ENCODE peak calls at places on chromosome 19, in nine cellular contexts. G is HCT116; E is M059J; U is endothelial cell; F is AG09319; O is NCI-H345; Z is activated CD4-positive, alpha-beta T cell treated with anti-CD3 and anti-CD28 coated beads for 24 hours; L is mucosa of descending colon; B is epithelial cell of prostate. S is an unnamed sample.

GRCh38 chr19:1907563-1908363 is 2.6 kb downstream of the ADAT3 start:
- DNase-seq in G (no peak), E (peak; percentile 54), U (no peak), F (no peak), O (no peak), Z (no peak), L (peak; percentile 88), B (no peak), S (no peak)

GRCh38 chr19:45630463-45630862 is 8.7 kb downstream of the EML2 start:
- DNase-seq in G (peak; percentile 67), E (peak; percentile 96), U (no peak), F (no peak), O (no peak), Z (no peak), L (no peak), B (peak; percentile 95), S (no peak)

GRCh38 chr19:39133431-39134270 is 8.1 kb downstream of the PAK4 start:
- DNase-seq in G (no peak), E (no peak), U (no peak), F (no peak), O (no peak), Z (no peak), L (no peak), B (no peak), S (no peak)

GRCh38 chr19:35268546-35269424 is at the start of gene USF2:
- DNase-seq in G (peak; percentile 26), E (peak; percentile 78), U (peak; percentile 64), F (peak; percentile 27), O (peak; percentile 92), Z (peak; percentile 49), L (peak; percentile 91), B (no peak), S (no peak)

GRCh38 chr19:10769533-10770491 is 51.9 kb downstream of the DNM2 start:
- DNase-seq in G (no peak), E (peak; percentile 47), U (peak; percentile 58), F (no peak), O (no peak), Z (no peak), L (no peak), B (no peak), S (no peak)

GRCh38 chr19:41537789-41538188 is 38.2 kb upstream of the CEACAM21 start:
- DNase-seq in G (no peak), E (no peak), U (no peak), F (no peak), O (no peak), Z (no peak), L (no peak), B (no peak), S (no peak)

GRCh38 chr19:3733549-3734309 is 25.5 kb downstream of the TJP3 start:
- DNase-seq in G (no peak), E (no peak), U (no peak), F (no peak), O (no peak), Z (no peak), L (no peak), B (no peak), S (no peak)

GRCh38 chr19:19628499-19629134 is 597 bp upstream of the LPAR2 start:
- DNase-seq in G (peak; percentile 61), E (peak; percentile 40), U (peak; percentile 57), F (no peak), O (peak; percentile 70), Z (no peak), L (peak; percentile 77), B (peak; percentile 69), S (no peak)

GRCh38 chr19:39351537-39352037 is 9.4 kb downstream of the SAMD4B start:
- DNase-seq in G (no peak), E (no peak), U (no peak), F (no peak), O (no peak), Z (peak; percentile 25), L (no peak), B (no peak), S (no peak)

GRCh38 chr19:34120846-34121639 is 51.3 kb upstream of the LSM14A start:
- DNase-seq in G (peak; percentile 43), E (peak; percentile 47), U (peak; percentile 55), F (no peak), O (no peak), Z (peak; percentile 40), L (no peak), B (no peak), S (peak; percentile 20)

GRCh38 chr19:15563325-15563794 is 51.7 kb upstream of the CYP4F8 start:
- DNase-seq in G (no peak), E (peak; percentile 49), U (no peak), F (no peak), O (peak; percentile 52), Z (no peak), L (peak; percentile 73), B (no peak), S (no peak)

GRCh38 chr19:13241321-13242104 is 91.3 kb downstream of the IER2 start:
- DNase-seq in G (no peak), E (no peak), U (no peak), F (no peak), O (no peak), Z (no peak), L (no peak), B (no peak), S (no peak)

GRCh38 chr19:4660993-4661392 is 9.1 kb downstream of the MYDGF start:
- DNase-seq in G (no peak), E (no peak), U (no peak), F (no peak), O (no peak), Z (no peak), L (no peak), B (no peak), S (no peak)

GRCh38 chr19:41362143-41362847 is 1.7 kb downstream of the B9D2 start:
- DNase-seq in G (no peak), E (peak; percentile 20), U (no peak), F (no peak), O (no peak), Z (no peak), L (no peak), B (peak; percentile 77), S (no peak)

GRCh38 chr19:39263912-39264305 is 4.3 kb upstream of the IFNL2 start:
- DNase-seq in G (no peak), E (no peak), U (no peak), F (no peak), O (no peak), Z (no peak), L (peak; percentile 45), B (no peak), S (no peak)

GRCh38 chr19:38253788-38254187 is 2.4 kb downstream of the PPP1R14A start:
- DNase-seq in G (no peak), E (no peak), U (no peak), F (no peak), O (no peak), Z (no peak), L (no peak), B (no peak), S (no peak)

GRCh38 chr19:16397791-16398529 is 73.3 kb downstream of the KLF2 start:
- DNase-seq in G (no peak), E (no peak), U (no peak), F (no peak), O (no peak), Z (no peak), L (no peak), B (no peak), S (no peak)

GRCh38 chr19:32339988-32340874 is 5.2 kb upstream of the ZNF507 start:
- DNase-seq in G (no peak), E (peak; percentile 48), U (peak; percentile 67), F (no peak), O (peak; percentile 47), Z (peak; percentile 29), L (no peak), B (no peak), S (no peak)

GRCh38 chr19:33350538-33351309 is 22.8 kb upstream of the CEBPG start:
- DNase-seq in G (no peak), E (peak; percentile 68), U (no peak), F (no peak), O (no peak), Z (no peak), L (no peak), B (peak; percentile 98), S (no peak)

GRCh38 chr19:7172794-7173193 is 103.3 kb downstream of the ZNF557 start:
- DNase-seq in G (no peak), E (no peak), U (no peak), F (no peak), O (no peak), Z (no peak), L (no peak), B (no peak), S (no peak)

GRCh38 chr19:46802152-46802551 is 13.8 kb upstream of the SLC1A5 start:
- DNase-seq in G (no peak), E (no peak), U (no peak), F (no peak), O (no peak), Z (no peak), L (no peak), B (no peak), S (no peak)

S was measured in AG04450.